ENCODE peak calls at places on chromosomes 16 and 17, in nine cellular contexts. C, P, S, V, J, N, H, B and D are unnamed samples. For H3K4me1, the result is how much of the 10 kb centered on the place peaks cover.

GRCh38 chr16:22888791-22889190 is 74.8 kb downstream of the HS3ST2 start:
- DNase-seq in J (peak), B (no peak), N (no peak), C (no peak), S (no peak), P (no peak), H (no peak), V (no peak), D (no peak)

GRCh38 chr16:77090062-77090461 is 100.9 kb upstream of the MON1B start:
- DNase-seq in J (no peak), N (no peak), V (no peak), H (no peak), S (no peak), B (no peak), P (no peak), C (no peak), D (no peak)

GRCh38 chr17:64096037-64096436 is 33.9 kb downstream of the ERN1 start:
- DNase-seq in C (no peak), S (no peak), N (no peak), J (no peak), V (no peak), P (no peak), B (no peak), H (no peak), D (no peak)

GRCh38 chr16:20868890-20869289 is 31.3 kb downstream of the DCUN1D3 start:
- DNase-seq in B (no peak), N (peak), H (peak), C (peak), V (peak), J (peak), P (peak), S (no peak), D (peak)

GRCh38 chr16:79863128-79864031 is 262.8 kb upstream of the MAF start:
- DNase-seq in J (no peak), H (no peak), N (no peak), S (no peak), P (no peak), V (no peak), B (no peak), C (no peak), D (no peak)

GRCh38 chr17:29617481-29618271 is 5.0 kb downstream of the CORO6 start:
- DNase-seq in S (peak), C (peak), H (peak), B (peak), J (peak), N (peak), V (no peak), P (peak), D (no peak)

GRCh38 chr16:15055141-15056053 is 477 bp downstream of the NTAN1 start:
- DNase-seq in B (peak), J (peak), P (peak), S (peak), H (peak), V (peak), N (no peak), C (no peak), D (no peak)

GRCh38 chr16:908526-909155 is 62.1 kb downstream of the LMF1 start:
- DNase-seq in C (no peak), S (no peak), N (no peak), P (no peak), B (no peak), V (no peak), J (no peak), H (no peak), D (peak)

GRCh38 chr16:3536271-3536671 is 35.5 kb downstream of the CLUAP1 start:
- DNase-seq in B (no peak), N (no peak), C (no peak), V (no peak), H (no peak), P (no peak), S (no peak), J (peak), D (no peak)

GRCh38 chr17:20966869-20967268 is 75.9 kb downstream of the USP22 start:
- DNase-seq in H (no peak), N (no peak), S (no peak), P (no peak), V (no peak), B (no peak), C (peak), J (no peak), D (no peak)

GRCh38 chr17:2174048-2174447 is 119.1 kb downstream of the HIC1 start:
- DNase-seq in P (no peak), S (no peak), N (no peak), V (no peak), H (no peak), B (no peak), J (peak), C (no peak), D (no peak)

GRCh38 chr16:2686912-2687507 is 4.7 kb downstream of the KCTD5 start:
- DNase-seq in H (no peak), P (peak), S (no peak), B (peak), J (no peak), N (no peak), V (no peak), C (peak), D (no peak)

GRCh38 chr16:14300631-14301149 is 229.6 kb downstream of the MRTFB start:
- DNase-seq in V (peak), S (peak), J (peak), H (peak), B (peak), P (peak), N (peak), C (peak), D (peak)

GRCh38 chr16:73020409-73020884 is 27.5 kb downstream of the ZFHX3 start:
- DNase-seq in V (peak), J (peak), H (no peak), P (peak), N (peak), B (no peak), C (peak), S (no peak), D (peak)

GRCh38 chr17:2912754-2913153 is 116.5 kb downstream of the RAP1GAP2 start:
- DNase-seq in H (no peak), B (no peak), S (no peak), N (no peak), C (no peak), V (no peak), P (no peak), J (no peak), D (no peak)

GRCh38 chr17:50301891-50302584 is 27.8 kb downstream of the TMEM92 start:
- DNase-seq in S (no peak), V (no peak), P (no peak), H (no peak), J (no peak), N (no peak), C (no peak), B (no peak), D (no peak)

GRCh38 chr17:65190467-65191095 is 53.4 kb downstream of the RGS9 start:
- DNase-seq in B (no peak), N (no peak), V (no peak), H (no peak), J (peak), P (no peak), S (no peak), C (no peak), D (no peak)

GRCh38 chr16:70696368-70696767 is 10.5 kb upstream of the MTSS2 start:
- DNase-seq in H (no peak), P (no peak), C (no peak), J (no peak), S (no peak), V (no peak), B (no peak), N (no peak), D (no peak)

GRCh38 chr16:592518-593306 is 2.8 kb downstream of the RAB40C start:
- DNase-seq in P (peak), N (peak), H (no peak), J (no peak), S (no peak), V (no peak), B (no peak), C (peak), D (no peak)

GRCh38 chr17:48492401-48493298 is 38.2 kb downstream of the HOXB1 start:
- DNase-seq in N (peak), V (peak), P (peak), B (peak), J (peak), S (peak), C (peak), H (peak), D (peak)

GRCh38 chr16:78122774-78123315 is 23.4 kb downstream of the WWOX start:
- DNase-seq in B (peak), C (no peak), H (no peak), J (peak), P (no peak), N (no peak), V (no peak), S (no peak), D (peak)

GRCh38 chr16:64933890-64934289 is 188.0 kb downstream of the CDH11 start:
- DNase-seq in V (peak), B (no peak), N (no peak), P (no peak), H (no peak), C (no peak), S (no peak), J (peak), D (peak)

GRCh38 chr16:23428351-23428750 is 24.6 kb downstream of the COG7 start:
- DNase-seq in C (no peak), H (no peak), V (no peak), P (no peak), B (no peak), N (no peak), J (no peak), S (no peak), D (no peak)

GRCh38 chr16:28108590-28109247 is 45.2 kb upstream of the GSG1L start:
- DNase-seq in J (no peak), H (no peak), P (no peak), B (no peak), S (no peak), V (no peak), N (no peak), C (no peak), D (no peak)

GRCh38 chr17:36993227-36993626 is 44.5 kb downstream of the AATF start:
- DNase-seq in H (no peak), B (no peak), N (no peak), C (no peak), J (no peak), P (no peak), S (no peak), V (no peak), D (peak)

GRCh38 chr16:72083778-72084404 is 9.5 kb downstream of the TXNL4B start:
- DNase-seq in B (no peak), S (no peak), H (no peak), J (no peak), V (no peak), C (no peak), N (no peak), P (no peak), D (no peak)

GRCh38 chr17:64073771-64074703 is 53.6 kb upstream of the ICAM2 start:
- DNase-seq in V (no peak), S (no peak), H (no peak), P (no peak), J (no peak), B (no peak), N (no peak), C (no peak), D (no peak)

GRCh38 chr17:18004345-18004744 is 31.7 kb downstream of the DRC3 start:
- DNase-seq in H (no peak), V (no peak), P (no peak), C (no peak), J (peak), N (no peak), B (no peak), S (no peak), D (no peak)

GRCh38 chr17:56918916-56919315 is 5.1 kb upstream of the TRIM25 start:
- DNase-seq in B (no peak), C (no peak), J (no peak), S (no peak), N (no peak), H (no peak), P (no peak), V (no peak), D (no peak)

GRCh38 chr17:8012996-8013640 is 10.7 kb downstream of the GUCY2D start:
- DNase-seq in V (no peak), S (no peak), P (no peak), C (peak), N (no peak), H (no peak), B (no peak), J (no peak), D (no peak)

GRCh38 chr17:78495634-78496033 is 81.6 kb downstream of the DNAH17 start:
- DNase-seq in P (peak), S (no peak), B (no peak), J (no peak), C (peak), V (no peak), N (no peak), H (no peak), D (no peak)

GRCh38 chr17:32518856-32519768 is 32.3 kb downstream of the CDK5R1 start:
- DNase-seq in S (peak), J (no peak), C (peak), B (no peak), N (no peak), P (peak), V (peak), H (peak), D (peak)

GRCh38 chr17:7403043-7403901 is 625 bp downstream of the TMEM256 start:
- DNase-seq in C (peak), B (peak), H (peak), V (peak), J (no peak), N (peak), S (peak), P (peak), D (peak)

GRCh38 chr17:57107498-57108101 is 22.6 kb downstream of the AKAP1 start:
- DNase-seq in C (peak), B (peak), V (no peak), S (no peak), H (no peak), P (no peak), N (no peak), J (peak), D (no peak)

GRCh38 chr17:64343071-64343774 is 47.4 kb downstream of the PECAM1 start:
- DNase-seq in S (no peak), C (peak), B (no peak), V (no peak), N (no peak), P (no peak), H (no peak), J (no peak), D (no peak)

GRCh38 chr17:75500419-75501216 is 14.7 kb downstream of the CASKIN2 start:
- DNase-seq in B (no peak), V (no peak), N (no peak), J (no peak), C (no peak), H (no peak), P (no peak), S (no peak), D (no peak)

GRCh38 chr17:75498726-75499213 is 16.6 kb downstream of the CASKIN2 start:
- DNase-seq in N (no peak), B (peak), P (no peak), C (no peak), S (no peak), V (no peak), J (no peak), H (no peak), D (no peak)

GRCh38 chr17:75498019-75498725 is 17.2 kb downstream of the CASKIN2 start:
- DNase-seq in V (no peak), S (no peak), P (no peak), H (no peak), C (no peak), N (no peak), B (no peak), J (no peak), D (no peak)

GRCh38 chr17:75501378-75502071 is 13.8 kb downstream of the CASKIN2 start:
- DNase-seq in N (no peak), P (no peak), J (no peak), H (no peak), C (no peak), S (no peak), B (no peak), V (no peak), D (no peak)

DNA sequence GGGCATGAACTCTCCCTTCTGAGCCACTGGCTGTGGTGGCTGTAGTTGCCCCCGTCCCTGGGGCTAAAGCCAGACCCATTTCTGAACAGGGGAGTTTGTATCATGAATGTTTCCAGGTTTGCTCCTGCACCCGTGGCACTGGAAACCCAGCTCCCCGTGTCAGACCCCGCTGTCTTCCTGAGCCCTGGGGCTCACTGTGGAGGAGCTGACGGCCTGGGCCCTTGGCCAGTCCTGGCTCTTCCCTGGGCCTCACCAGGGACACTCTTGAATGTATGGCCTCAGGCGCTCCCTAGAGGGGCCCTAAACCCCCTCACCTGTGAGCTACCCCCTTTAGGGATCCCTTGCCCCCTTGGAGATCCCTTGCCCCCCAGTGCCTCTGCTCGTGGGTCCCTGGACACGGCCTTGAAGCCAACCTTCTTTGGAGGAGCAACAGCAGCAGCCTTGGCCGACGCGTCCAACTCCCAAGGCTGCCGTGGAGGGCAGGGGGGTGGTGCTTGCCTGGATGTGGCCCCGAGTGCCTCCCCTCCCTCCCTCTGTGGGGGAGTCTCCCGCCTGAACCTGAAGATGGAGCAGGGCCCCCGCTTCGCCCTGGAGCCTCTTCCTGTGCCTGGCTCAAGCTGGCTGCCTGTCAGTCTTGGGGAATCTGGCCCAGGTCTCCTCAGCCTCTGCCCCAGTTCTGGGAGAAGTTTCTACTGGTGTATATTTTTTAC is 15.9 kb downstream of the CASKIN2 start:
- DNase-seq in S (no peak), J (no peak), B (peak), C (no peak), P (no peak), V (no peak), N (no peak), H (peak), D (no peak)
- H3K4me3 ChIP-seq in S (no peak), J (no peak), B (no peak), C (no peak), P (no peak), V (no peak), N (no peak), H (no peak), D (no peak)

DNA sequence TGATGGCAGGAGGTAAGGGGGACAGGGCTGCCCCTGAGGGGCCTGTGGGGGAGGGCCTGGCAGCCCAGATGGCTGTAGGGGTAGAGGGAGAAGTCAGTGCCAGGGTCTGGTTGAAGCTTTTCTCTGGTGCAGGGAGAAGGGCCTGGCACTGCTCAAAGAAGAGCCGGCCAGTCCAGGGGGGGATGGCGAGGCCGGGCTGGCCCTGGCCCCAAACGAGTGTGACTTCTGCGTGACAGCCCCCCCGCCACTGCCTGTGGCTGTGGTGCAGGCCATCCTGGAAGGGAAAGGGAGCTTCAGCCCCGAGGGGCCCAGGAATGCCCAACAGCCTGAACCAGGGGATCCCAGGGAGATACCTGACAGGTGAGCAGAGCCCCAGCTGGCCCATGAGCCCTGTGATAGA is 2.8 kb upstream of the NOL3 start:
- DNase-seq in P (no peak), H (no peak), B (no peak), J (no peak), N (no peak), V (no peak), S (no peak), C (no peak), D (no peak)
- H3K4me1 ChIP-seq in P (under half), H (under half), B (half or more), J (under half), N (under half), V (half or more), S (under half), C (half or more), D (under half)

GRCh38 chr17:47279062-47279801 is 25.6 kb downstream of the ITGB3 start:
- DNase-seq in J (peak), V (peak), P (peak), B (peak), N (peak), H (peak), C (peak), S (no peak), D (no peak)

GRCh38 chr17:47278561-47278960 is 24.9 kb downstream of the ITGB3 start:
- DNase-seq in S (no peak), H (no peak), P (no peak), N (no peak), J (no peak), C (no peak), V (no peak), B (no peak), D (no peak)

GRCh38 chr17:47280072-47280811 is 26.6 kb downstream of the ITGB3 start:
- DNase-seq in H (no peak), C (no peak), S (no peak), N (peak), B (no peak), P (peak), V (no peak), J (peak), D (no peak)

GRCh38 chr17:47277921-47278320 is 24.3 kb downstream of the ITGB3 start:
- DNase-seq in S (no peak), N (no peak), J (peak), H (no peak), C (no peak), V (no peak), P (no peak), B (no peak), D (no peak)

GRCh38 chr17:47281246-47281645 is 27.6 kb downstream of the ITGB3 start:
- DNase-seq in V (no peak), S (no peak), B (no peak), H (no peak), N (no peak), J (no peak), C (no peak), P (no peak), D (no peak)
- H3K4me3 ChIP-seq in V (no peak), S (no peak), B (no peak), H (no peak), N (no peak), J (no peak), C (no peak), P (no peak), D (no peak)

GRCh38 chr17:82862758-82863645 is 23.2 kb upstream of the ZNF750 start:
- DNase-seq in J (no peak), B (peak), S (no peak), H (no peak), N (no peak), V (no peak), P (peak), C (no peak), D (no peak)

GRCh38 chr17:82863646-82863940 is 23.8 kb upstream of the ZNF750 start:
- DNase-seq in S (no peak), H (no peak), B (no peak), P (peak), N (no peak), J (no peak), C (no peak), V (no peak), D (no peak)

GRCh38 chr17:82864721-82865240 is 25.0 kb upstream of the ZNF750 start:
- DNase-seq in N (no peak), S (no peak), H (no peak), C (no peak), P (no peak), J (no peak), B (no peak), V (no peak), D (no peak)

GRCh38 chr17:82865274-82865673 is 25.5 kb upstream of the ZNF750 start:
- DNase-seq in C (no peak), V (no peak), N (no peak), J (no peak), B (no peak), S (no peak), H (no peak), P (peak), D (no peak)

GRCh38 chr17:82863941-82864720 is 24.3 kb upstream of the ZNF750 start:
- DNase-seq in P (peak), J (peak), V (no peak), N (no peak), C (no peak), H (no peak), S (peak), B (peak), D (peak)
- H3K4me1 ChIP-seq in P (under half), J (under half), V (half or more), N (under half), C (under half), H (under half), S (half or more), B (half or more), D (under half)

GRCh38 chr16:47925811-47926460 is 229.9 kb downstream of the ABCC12 start:
- DNase-seq in S (no peak), P (no peak), J (peak), B (no peak), H (no peak), V (no peak), C (no peak), N (no peak), D (no peak)
- H3K4me3 ChIP-seq in S (no peak), P (no peak), J (no peak), B (no peak), H (no peak), V (no peak), C (no peak), N (no peak), D (no peak)